ENCODE peak calls at places on chromosomes 5 and 9, in five cellular contexts. B is cardiac muscle cell, O is GM23248, K is mammary epithelial cell, T is upper lobe of left lung. L is an unnamed sample.

GRCh38 chr9:38507587-38507986 is 83.3 kb upstream of the IGFBPL1 start:
- DNase-seq in B (no peak), O (no peak), K (no peak), T (no peak), L (no peak)

GRCh38 chr9:131423171-131423581 is 29.3 kb downstream of the PRRC2B start:
- DNase-seq in B (peak), O (peak), K (peak), T (peak), L (no peak)

GRCh38 chr9:111231801-111232580 is 98.0 kb downstream of the OR2K2 start:
- DNase-seq in B (no peak), O (no peak), K (no peak), T (no peak), L (no peak)

GRCh38 chr5:68953885-68954617 is 139.8 kb upstream of the SLC30A5 start:
- DNase-seq in B (peak), O (peak), K (no peak), T (no peak), L (no peak)

GRCh38 chr5:43664641-43665040 is 61.7 kb downstream of the NNT start:
- DNase-seq in B (no peak), O (peak), K (no peak), T (no peak), L (no peak)

GRCh38 chr5:142065273-142065672 is 43.3 kb upstream of the NDFIP1 start:
- DNase-seq in B (peak), O (peak), K (no peak), T (no peak), L (no peak)

GRCh38 chr5:43309122-43309521 is 4.1 kb downstream of the HMGCS1 start:
- DNase-seq in B (no peak), O (no peak), K (no peak), T (no peak), L (no peak)

GRCh38 chr5:149496166-149496565 is 55.1 kb downstream of the CSNK1A1 start:
- DNase-seq in B (no peak), O (no peak), K (no peak), T (no peak), L (no peak)

GRCh38 chr5:149386166-149386565 is 7.1 kb upstream of the IL17B start:
- DNase-seq in B (peak), O (no peak), K (no peak), T (no peak), L (no peak)

GRCh38 chr5:98364549-98364948 is 408.9 kb upstream of the RGMB start:
- DNase-seq in B (no peak), O (no peak), K (no peak), T (no peak), L (no peak)

GRCh38 chr5:78221964-78222451 is 72.5 kb downstream of the AP3B1 start:
- DNase-seq in B (peak), O (peak), K (peak), T (no peak), L (no peak)

GRCh38 chr5:108521841-108522506 is 140.1 kb upstream of the FBXL17 start:
- DNase-seq in B (peak), O (peak), K (peak), T (no peak), L (peak)

GRCh38 chr9:130997925-130998595 is 10.9 kb upstream of the LAMC3 start:
- DNase-seq in B (peak), O (peak), K (peak), T (peak), L (no peak)

GRCh38 chr9:75235632-75236031 is 147.3 kb downstream of the OSTF1 start:
- DNase-seq in B (no peak), O (no peak), K (peak), T (no peak), L (no peak)

GRCh38 chr9:1513105-1513504 is 462.9 kb downstream of the DMRT2 start:
- DNase-seq in B (no peak), O (no peak), K (peak), T (no peak), L (no peak)

GRCh38 chr9:14994738-14995137 is 84.5 kb upstream of the FREM1 start:
- DNase-seq in B (no peak), O (no peak), K (no peak), T (no peak), L (no peak)

GRCh38 chr9:93451762-93452709 is 551 bp downstream of the FAM120A start:
- DNase-seq in B (peak), O (peak), K (peak), T (peak), L (no peak)

GRCh38 chr5:145521066-145521465 is 314.1 kb downstream of the PRELID2 start:
- DNase-seq in B (no peak), O (no peak), K (no peak), T (no peak), L (no peak)

GRCh38 chr5:125219710-125220109 is 473.3 kb upstream of the ZNF608 start:
- DNase-seq in B (no peak), O (no peak), K (no peak), T (no peak), L (no peak)

GRCh38 chr9:84711936-84712335 is 42.4 kb downstream of the NTRK2 start:
- DNase-seq in B (peak), O (peak), K (peak), T (no peak), L (no peak)

GRCh38 chr5:157106668-157107461 is 2.0 kb downstream of the HAVCR2 start:
- DNase-seq in B (no peak), O (peak), K (no peak), T (peak), L (no peak)

GRCh38 chr9:112820886-112821285 is 69.8 kb downstream of the SLC46A2 start:
- DNase-seq in B (peak), O (peak), K (peak), T (no peak), L (no peak)

GRCh38 chr5:66697796-66698564 is 101.8 kb downstream of the MAST4 start:
- DNase-seq in B (no peak), O (no peak), K (no peak), T (no peak), L (no peak)

GRCh38 chr5:133859073-133859472 is 109.4 kb downstream of the C5orf15 start:
- DNase-seq in B (no peak), O (no peak), K (no peak), T (no peak), L (no peak)

GRCh38 chr5:116035123-116035522 is 2.9 kb downstream of the ARL14EPL start:
- DNase-seq in B (no peak), O (peak), K (peak), T (no peak), L (no peak)

GRCh38 chr5:29089591-29090141 is 2051.3 kb upstream of the CDH9 start:
- DNase-seq in B (no peak), O (no peak), K (no peak), T (no peak), L (no peak)

GRCh38 chr5:151492729-151493128 is 45.3 kb downstream of the SLC36A1 start:
- DNase-seq in B (peak), O (peak), K (peak), T (no peak), L (peak)

GRCh38 chr9:126980231-126980630 is 65.6 kb downstream of the RALGPS1 start:
- DNase-seq in B (peak), O (peak), K (no peak), T (no peak), L (no peak)

GRCh38 chr5:89988998-89989690 is 420.4 kb downstream of the CETN3 start:
- DNase-seq in B (peak), O (peak), K (no peak), T (no peak), L (no peak)

GRCh38 chr9:706606-707451 is 134.7 kb upstream of the DMRT1 start:
- DNase-seq in B (peak), O (peak), K (peak), T (peak), L (no peak)

GRCh38 chr9:134564431-134565170 is 77.0 kb upstream of the COL5A1 start:
- DNase-seq in B (peak), O (peak), K (no peak), T (no peak), L (no peak)

GRCh38 chr9:27086818-27087680 is 22.0 kb upstream of the TEK start:
- DNase-seq in B (peak), O (peak), K (no peak), T (no peak), L (no peak)

GRCh38 chr9:27261517-27262211 is 35.3 kb downstream of the EQTN start:
- DNase-seq in B (no peak), O (peak), K (peak), T (no peak), L (no peak)

GRCh38 chr5:12357596-12357995 is 453.4 kb upstream of the CTNND2 start:
- DNase-seq in B (no peak), O (no peak), K (no peak), T (no peak), L (no peak)

GRCh38 chr9:126126807-126127206 is 199.8 kb upstream of the MVB12B start:
- DNase-seq in B (no peak), O (no peak), K (no peak), T (no peak), L (no peak)

GRCh38 chr9:129459550-129460322 is 161.2 kb downstream of the C9orf50 start:
- DNase-seq in B (no peak), O (peak), K (no peak), T (peak), L (no peak)

DNA sequence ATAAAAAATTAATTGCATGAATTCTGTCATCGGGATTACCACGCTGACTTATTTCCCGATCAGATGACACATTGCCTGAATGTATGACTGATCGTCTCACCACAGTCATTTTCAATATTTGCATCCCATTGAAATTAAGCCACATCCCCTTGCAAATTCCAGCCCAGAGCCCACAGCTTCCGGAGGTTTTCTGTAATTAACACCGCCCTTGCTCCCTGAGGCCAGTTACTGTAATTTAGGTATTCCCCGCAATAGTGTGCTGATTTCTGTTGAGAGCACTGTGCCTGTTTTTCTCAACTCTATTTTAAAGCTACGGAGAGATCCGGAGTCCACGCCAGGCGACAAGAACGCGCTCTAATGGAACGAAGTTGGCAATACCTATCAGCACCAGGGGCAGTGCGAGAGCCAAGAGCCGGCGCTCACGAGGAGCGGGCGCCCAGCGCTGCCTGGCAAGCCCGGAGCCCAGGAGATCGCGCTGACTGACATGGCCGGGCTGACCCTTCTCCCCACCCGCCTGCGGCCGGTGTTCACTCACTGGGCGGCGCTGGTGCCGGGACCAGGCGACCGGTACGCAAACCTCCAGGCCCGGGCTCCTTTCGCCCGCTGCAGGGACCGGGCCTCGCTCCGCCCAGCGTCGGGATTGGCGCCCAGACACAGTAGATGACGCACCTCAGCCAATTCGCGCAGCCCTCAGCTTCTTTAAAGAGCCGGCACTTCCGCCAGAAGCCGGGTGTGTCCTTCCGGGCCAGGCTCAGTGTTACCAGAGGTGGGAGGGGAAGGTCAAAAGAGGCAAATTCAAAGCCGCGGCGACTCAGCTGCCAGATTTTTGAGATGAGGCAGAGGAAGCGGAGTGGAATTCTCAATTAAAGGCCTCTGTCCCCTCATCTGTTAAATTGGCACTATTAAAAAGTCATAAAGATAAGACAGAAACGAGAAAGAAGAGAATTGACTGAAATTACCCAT is at the start of gene PLGRKT:
- DNase-seq in B (peak), O (peak), K (peak), T (peak), L (no peak)
- H3K27ac ChIP-seq in B (peak), O (peak), K (peak), T (peak), L (peak)

GRCh38 chr9:124268248-124268647 is 10.5 kb downstream of the NEK6 start:
- DNase-seq in B (no peak), O (no peak), K (no peak), T (no peak), L (no peak)

GRCh38 chr9:124269556-124269955 is 11.8 kb downstream of the NEK6 start:
- DNase-seq in B (no peak), O (no peak), K (no peak), T (no peak), L (no peak)

GRCh38 chr9:124266139-124266825 is 8.5 kb downstream of the NEK6 start:
- DNase-seq in B (no peak), O (peak), K (no peak), T (no peak), L (no peak)

GRCh38 chr9:124266826-124267201 is 9.1 kb downstream of the NEK6 start:
- DNase-seq in B (no peak), O (no peak), K (no peak), T (no peak), L (no peak)

GRCh38 chr9:124267271-124267807 is 9.6 kb downstream of the NEK6 start:
- DNase-seq in B (peak), O (peak), K (peak), T (peak), L (no peak)
- H3K27ac ChIP-seq in B (no peak), O (peak), K (peak), T (peak), L (peak)

GRCh38 chr5:172144291-172144815 is 43.7 kb downstream of the STK10 start:
- DNase-seq in B (peak), O (peak), K (peak), T (no peak), L (no peak)
- H3K27ac ChIP-seq in B (no peak), O (no peak), K (no peak), T (peak), L (no peak)

DNA sequence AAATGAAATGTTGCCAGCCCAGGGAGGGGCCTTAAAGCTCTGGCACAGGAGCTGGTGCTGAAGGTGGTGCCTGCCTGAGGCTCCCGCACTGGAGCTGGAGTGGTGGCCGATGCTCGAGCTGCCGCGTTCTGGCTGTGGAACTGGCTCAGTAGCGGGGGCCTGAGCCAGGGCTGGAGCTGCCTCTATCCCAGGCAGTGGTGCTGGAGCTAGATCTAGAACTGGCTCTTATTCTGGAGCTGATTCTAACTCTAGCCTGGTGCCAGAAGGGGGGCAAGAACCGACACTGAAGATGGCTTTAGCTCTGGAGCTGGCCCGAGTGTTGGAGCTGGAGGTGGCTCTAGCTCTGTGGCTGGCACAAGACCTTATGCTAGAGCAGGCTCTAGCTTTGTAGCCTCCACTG is 19.2 kb downstream of the OBP2B start:
- DNase-seq in B (no peak), O (no peak), K (no peak), T (no peak), L (no peak)
- H3K27ac ChIP-seq in B (no peak), O (no peak), K (no peak), T (no peak), L (no peak)

DNA sequence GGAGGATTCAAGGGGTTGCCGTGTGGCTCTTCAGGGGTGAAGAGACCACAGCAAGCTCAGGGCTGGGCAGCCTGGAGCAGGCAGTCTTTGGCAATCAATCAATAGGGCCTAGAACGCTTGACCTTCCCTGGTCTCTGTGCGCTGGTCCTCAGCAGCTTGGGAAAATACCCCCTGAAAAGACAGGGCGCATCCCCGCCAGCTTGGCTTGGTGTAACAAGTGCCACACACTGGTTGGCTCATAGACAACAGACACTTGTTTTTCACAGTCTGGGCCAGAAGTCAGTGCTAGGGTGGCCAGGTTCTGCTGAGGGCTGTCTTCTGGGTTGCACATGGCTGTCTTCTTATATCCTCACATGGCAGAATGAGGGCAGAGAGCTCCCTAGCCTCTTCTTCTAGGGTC is 141.1 kb downstream of the HSD17B3 start:
- DNase-seq in B (no peak), O (no peak), K (no peak), T (no peak), L (no peak)
- H3K27ac ChIP-seq in B (no peak), O (no peak), K (no peak), T (no peak), L (no peak)

GRCh38 chr5:88837817-88838216 is 45.2 kb downstream of the MEF2C start:
- DNase-seq in B (no peak), O (no peak), K (no peak), T (no peak), L (no peak)
- H3K27ac ChIP-seq in B (peak), O (no peak), K (no peak), T (no peak), L (no peak)

L was measured in Panc1.